ENCODE peak calls at places on chromosomes 12 and 14, in five cellular contexts. B, O, R, Y and Z are unnamed samples.

GRCh38 chr12:40946612-40947194 is 241.4 kb upstream of the PDZRN4 start:
- DNase-seq in Y (no peak), O (peak; percentile 39), R (peak; percentile 52), B (no peak), Z (peak; percentile 58)

GRCh38 chr14:100535287-100536131 is 51.7 kb downstream of the BEGAIN start:
- DNase-seq in R (no peak), Y (no peak), B (peak; percentile 44), O (no peak), Z (no peak)

GRCh38 chr12:84463756-84464495 is 448.7 kb downstream of the SLC6A15 start:
- DNase-seq in Y (no peak), O (peak; percentile 88), B (no peak), R (peak; percentile 81), Z (no peak)

GRCh38 chr14:106879241-106879640 is 1352.9 kb downstream of the TMEM121 start:
- DNase-seq in R (peak; percentile 11), Y (peak; percentile 48), O (no peak), B (peak; percentile 22), Z (no peak)

GRCh38 chr12:68673788-68674187 is 13.0 kb upstream of the NUP107 start:
- DNase-seq in B (no peak), O (no peak), R (no peak), Y (no peak), Z (no peak)

GRCh38 chr14:25052385-25052784 is 2.4 kb upstream of the STXBP6 start:
- DNase-seq in B (no peak), Y (no peak), O (no peak), R (no peak), Z (no peak)

GRCh38 chr12:131388164-131388795 is 322.6 kb upstream of the SFSWAP start:
- DNase-seq in O (no peak), Y (no peak), R (no peak), B (no peak), Z (no peak)

GRCh38 chr12:110639336-110640178 is 25.6 kb downstream of the TCTN1 start:
- DNase-seq in Y (peak; percentile 62), B (no peak), R (peak; percentile 74), O (peak; percentile 63), Z (peak; percentile 83)

GRCh38 chr12:56529656-56530055 is 8.0 kb downstream of the RBMS2 start:
- DNase-seq in B (no peak), Y (peak; percentile 11), O (peak; percentile 34), R (peak; percentile 30), Z (peak; percentile 20)

GRCh38 chr12:1425396-1425729 is 169.0 kb downstream of the FBXL14 start:
- DNase-seq in R (no peak), B (no peak), Y (no peak), O (no peak), Z (no peak)

GRCh38 chr12:116533343-116534248 is 25.6 kb upstream of the MAP1LC3B2 start:
- DNase-seq in O (peak; percentile 74), R (peak; percentile 80), Y (no peak), B (peak; percentile 94), Z (peak; percentile 73)

GRCh38 chr14:56211124-56211523 is 92.9 kb downstream of the PELI2 start:
- DNase-seq in Y (no peak), O (no peak), R (no peak), B (no peak), Z (no peak)

GRCh38 chr12:11771895-11772502 is 122.5 kb downstream of the ETV6 start:
- DNase-seq in O (no peak), R (peak; percentile 25), Y (peak; percentile 85), B (no peak), Z (peak; percentile 72)

GRCh38 chr14:92690171-92691011 is 58.0 kb downstream of the LGMN start:
- DNase-seq in R (peak; percentile 63), Y (peak; percentile 41), O (peak; percentile 46), B (no peak), Z (peak; percentile 83)

GRCh38 chr12:98084391-98084790 is 431.0 kb upstream of the TMPO start:
- DNase-seq in Y (no peak), B (no peak), O (no peak), R (no peak), Z (no peak)

GRCh38 chr12:118850244-118850825 is 131.0 kb upstream of the SRRM4 start:
- DNase-seq in R (no peak), Y (no peak), O (no peak), B (no peak), Z (no peak)

GRCh38 chr14:96197163-96197852 is 7.3 kb upstream of the BDKRB2 start:
- DNase-seq in B (peak; percentile 46), Y (no peak), R (no peak), O (no peak), Z (no peak)

GRCh38 chr12:47079365-47079893 is at the start of gene PCED1B:
- DNase-seq in Y (peak; percentile 67), O (peak; percentile 78), R (peak; percentile 62), B (peak; percentile 94), Z (peak; percentile 85)

GRCh38 chr14:68466491-68466977 is 326.3 kb downstream of the ZFP36L1 start:
- DNase-seq in R (peak; percentile 94), O (peak; percentile 97), Y (peak; percentile 91), B (no peak), Z (peak; percentile 97)

GRCh38 chr14:72665259-72665658 is 228.6 kb downstream of the DPF3 start:
- DNase-seq in B (no peak), O (peak; percentile 96), R (peak; percentile 99), Y (peak; percentile 99), Z (peak; percentile 97)

GRCh38 chr12:128817115-128818015 is 6.4 kb downstream of the SLC15A4 start:
- DNase-seq in Y (peak; percentile 60), O (peak; percentile 79), B (no peak), R (peak; percentile 82), Z (peak; percentile 80)

GRCh38 chr12:124466200-124467128 is 100.9 kb downstream of the NCOR2 start:
- DNase-seq in Y (no peak), O (no peak), B (peak; percentile 90), R (peak; percentile 25), Z (peak; percentile 90)
- TF ChIP-seq CTCF in Y (no peak), O (no peak), B (peak; percentile 54), R (no peak), Z (peak; percentile 37)

DNA sequence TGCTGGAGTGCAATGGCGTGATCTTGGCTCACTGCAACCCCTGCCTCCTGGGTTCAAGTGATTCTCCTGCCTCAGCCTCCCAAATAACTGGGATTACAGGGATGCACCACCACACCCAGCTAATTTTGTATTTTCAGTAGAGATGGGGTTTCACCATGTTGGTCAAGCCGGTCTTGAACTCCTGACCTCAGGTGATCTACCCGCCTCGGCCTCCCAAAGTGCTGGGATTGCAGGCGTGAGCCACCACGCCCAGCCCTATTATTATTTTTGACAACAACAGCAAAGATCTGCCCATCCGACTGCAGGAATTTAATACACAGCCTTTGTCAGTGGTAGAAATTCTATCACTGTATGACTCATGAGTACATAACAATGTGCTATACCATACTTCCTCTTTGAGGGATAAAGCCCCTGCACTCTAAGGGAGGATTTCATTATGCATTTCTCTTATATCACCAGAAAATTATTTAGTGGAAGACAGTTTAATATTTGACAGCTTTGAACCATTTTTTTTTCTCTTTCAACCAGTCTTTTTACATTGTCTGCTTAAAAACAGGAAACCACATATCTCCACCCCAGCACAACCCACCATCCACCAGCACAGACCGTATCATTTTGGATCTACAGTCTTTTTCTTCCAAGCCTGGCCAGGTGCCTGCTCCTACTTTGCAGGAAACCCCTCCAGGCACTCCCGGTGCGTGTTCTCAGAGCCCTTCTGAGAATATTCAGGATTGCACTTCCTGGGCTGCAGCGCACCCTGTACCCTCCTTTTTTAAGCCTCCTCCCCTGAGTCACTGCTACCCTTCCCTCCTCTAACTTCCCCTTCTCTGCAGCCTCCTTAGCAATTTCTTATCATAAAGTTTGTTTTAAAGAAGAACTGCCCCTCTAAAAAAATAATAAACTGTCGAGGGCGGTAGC is 594 bp downstream of the ARHGDIB start:
- DNase-seq in R (peak; percentile 11), O (no peak), Y (peak; percentile 48), B (no peak), Z (peak; percentile 48)
- H3K4me3 ChIP-seq in R (peak overlapping the region; percentile 4), O (no peak overlapping the region), Y (peak overlapping the region; percentile 59), B (peak overlapping the region; percentile 54), Z (peak overlapping the region; percentile 59)

GRCh38 chr12:67524861-67525499 is 123.6 kb upstream of the DYRK2 start:
- DNase-seq in Y (no peak), B (no peak), R (no peak), O (no peak), Z (no peak)
- TF ChIP-seq CTCF in Y (no peak), B (no peak), R (no peak), O (no peak), Z (no peak)

GRCh38 chr12:52951126-52951525 is 2.2 kb downstream of the KRT18 start:
- DNase-seq in B (no peak), R (no peak), Y (no peak), O (no peak), Z (no peak)

GRCh38 chr12:52952082-52952801 is 3.3 kb downstream of the KRT18 start:
- DNase-seq in O (no peak), B (peak; percentile 77), R (no peak), Y (no peak), Z (no peak)

GRCh38 chr12:52950553-52950952 is 1.6 kb downstream of the KRT18 start:
- DNase-seq in B (no peak), O (no peak), Y (no peak), R (no peak), Z (no peak)

GRCh38 chr12:52953181-52953841 is 4.4 kb downstream of the KRT18 start:
- DNase-seq in Y (no peak), R (no peak), O (no peak), B (no peak), Z (no peak)

DNA sequence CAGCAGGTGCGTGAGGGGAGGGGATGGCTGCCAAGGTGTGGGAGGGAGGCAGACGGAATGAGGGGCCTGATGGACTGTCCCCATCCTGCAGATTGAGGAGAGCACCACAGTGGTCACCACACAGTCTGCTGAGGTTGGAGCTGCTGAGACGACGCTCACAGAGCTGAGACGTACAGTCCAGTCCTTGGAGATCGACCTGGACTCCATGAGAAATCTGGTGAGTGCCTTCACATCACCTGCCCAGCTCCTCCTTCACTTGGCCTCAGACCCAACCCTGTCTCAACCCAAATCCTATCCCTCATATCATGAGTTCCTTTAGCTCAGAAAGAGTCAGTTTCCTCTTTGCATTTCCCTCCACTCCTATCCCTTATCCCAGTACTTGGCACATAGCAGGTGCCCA is 2.7 kb downstream of the KRT18 start:
- DNase-seq in O (no peak), Y (no peak), B (no peak), R (no peak), Z (no peak)
- H3K4me3 ChIP-seq in O (no peak overlapping the region), Y (no peak overlapping the region), B (peak overlapping the region; percentile 57), R (no peak overlapping the region), Z (no peak overlapping the region)

DNA sequence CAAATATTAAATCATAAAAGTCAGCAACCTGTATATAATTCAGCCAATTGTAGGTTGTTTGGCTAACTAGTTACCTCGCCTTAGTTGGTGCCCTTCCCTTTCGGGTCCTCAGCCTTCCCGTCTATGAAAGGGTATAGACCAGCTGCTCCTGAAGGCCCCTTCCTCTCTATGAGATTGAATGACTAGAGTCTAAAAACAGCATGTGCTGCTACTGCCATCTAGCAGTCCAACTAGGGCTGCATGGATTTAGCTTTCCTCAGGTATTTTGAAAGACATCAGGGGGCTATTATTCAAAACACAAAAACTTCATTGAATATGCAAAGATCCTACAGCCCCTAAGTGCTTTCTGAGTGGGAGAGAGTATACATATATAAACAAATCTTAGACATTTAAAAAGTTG is 37.0 kb upstream of the TMEM263 start:
- DNase-seq in Y (no peak), O (no peak), B (no peak), R (peak; percentile 9), Z (peak; percentile 59)
- TF ChIP-seq CTCF in Y (peak; percentile 27), O (peak; percentile 36), B (no peak), R (peak; percentile 57), Z (peak; percentile 78)